ENCODE peak calls at places on chromosomes 3 and 15, in five cellular contexts. S is GM13976, Y is endothelial cell of umbilical vein, T is lung, J is uterus. H is an unnamed sample.

GRCh38 chr3:52188586-52189404 is 9.2 kb upstream of the ALAS1 start:
- DNase-seq in S (no peak), Y (no peak), T (no peak), J (no peak), H (no peak)

GRCh38 chr3:136261826-136262225 is 11.7 kb downstream of the PCCB start:
- DNase-seq in S (no peak), Y (no peak), T (no peak), J (no peak), H (no peak)

GRCh38 chr15:24879492-24879891 is 75.3 kb upstream of the SNRPN start:
- DNase-seq in S (no peak), Y (no peak), T (no peak), J (no peak), H (no peak)

GRCh38 chr3:192038726-192039125 is 577.8 kb downstream of the PYDC2 start:
- DNase-seq in S (no peak), Y (no peak), T (no peak), J (no peak), H (no peak)

GRCh38 chr15:85374831-85375230 is 5.6 kb upstream of the AKAP13 start:
- DNase-seq in S (no peak), Y (no peak), T (no peak), J (no peak), H (no peak)

GRCh38 chr3:42892807-42893206 is 13.1 kb upstream of the ZNF662 start:
- DNase-seq in S (no peak), Y (no peak), T (no peak), J (no peak), H (no peak)

GRCh38 chr3:113211370-113212154 is at the start of gene BOC:
- DNase-seq in S (peak; percentile 69), Y (peak; percentile 10), T (no peak), J (peak; percentile 72), H (peak; percentile 22)

GRCh38 chr15:51229907-51230328 is 108.5 kb downstream of the CYP19A1 start:
- DNase-seq in S (peak; percentile 45), Y (peak; percentile 37), T (no peak), J (no peak), H (peak; percentile 33)

GRCh38 chr3:56316944-56317343 is 151.3 kb downstream of the ERC2 start:
- DNase-seq in S (no peak), Y (no peak), T (no peak), J (no peak), H (no peak)

GRCh38 chr15:92908369-92909057 is 8.4 kb downstream of the CHD2 start:
- DNase-seq in S (no peak), Y (no peak), T (no peak), J (no peak), H (no peak)

GRCh38 chr15:98863983-98864382 is 143.6 kb downstream of the PGPEP1L start:
- DNase-seq in S (no peak), Y (no peak), T (no peak), J (no peak), H (no peak)

GRCh38 chr15:38389924-38390542 is 63.9 kb upstream of the FAM98B start:
- DNase-seq in S (peak; percentile 46), Y (peak; percentile 68), T (peak; percentile 61), J (peak; percentile 65), H (peak; percentile 48)

GRCh38 chr3:13628841-13629551 is 80.1 kb downstream of the FBLN2 start:
- DNase-seq in S (no peak), Y (no peak), T (no peak), J (no peak), H (no peak)

GRCh38 chr15:86540840-86541467 is 461.3 kb downstream of the AGBL1 start:
- DNase-seq in S (no peak), Y (no peak), T (peak; percentile 64), J (no peak), H (no peak)

GRCh38 chr15:86916671-86917450 is 837.2 kb downstream of the AGBL1 start:
- DNase-seq in S (no peak), Y (no peak), T (no peak), J (no peak), H (no peak)

GRCh38 chr3:64084640-64085039 is 61.3 kb upstream of the PSMD6 start:
- DNase-seq in S (no peak), Y (no peak), T (no peak), J (no peak), H (no peak)

GRCh38 chr3:123652346-123652984 is 67.6 kb upstream of the HACD2 start:
- DNase-seq in S (peak; percentile 78), Y (peak; percentile 75), T (peak; percentile 83), J (peak; percentile 86), H (peak; percentile 77)

GRCh38 chr3:107068980-107069379 is 308.3 kb upstream of the CCDC54 start:
- DNase-seq in S (peak; percentile 1), Y (peak; percentile 73), T (no peak), J (no peak), H (no peak)

GRCh38 chr15:59691194-59691805 is 2.2 kb upstream of the BNIP2 start:
- DNase-seq in S (peak; percentile 51), Y (peak; percentile 78), T (no peak), J (peak; percentile 45), H (peak; percentile 35)

GRCh38 chr3:187222801-187223200 is 25.5 kb downstream of the RTP1 start:
- DNase-seq in S (no peak), Y (no peak), T (no peak), J (no peak), H (no peak)

GRCh38 chr3:114706591-114707224 is 412.9 kb downstream of the TIGIT start:
- DNase-seq in S (peak; percentile 37), Y (peak; percentile 4), T (no peak), J (peak; percentile 16), H (peak; percentile 24)

GRCh38 chr15:68541743-68542142 is 37.0 kb upstream of the CORO2B start:
- DNase-seq in S (no peak), Y (no peak), T (no peak), J (peak; percentile 17), H (no peak)

GRCh38 chr3:61848885-61849284 is 287.5 kb downstream of the PTPRG start:
- DNase-seq in S (no peak), Y (peak; percentile 83), T (no peak), J (peak; percentile 38), H (no peak)

GRCh38 chr3:29282431-29283296 is 1.8 kb downstream of the RBMS3 start:
- DNase-seq in S (no peak), Y (peak; percentile 86), T (no peak), J (no peak), H (no peak)

GRCh38 chr15:101684384-101684783 is 32.2 kb upstream of the TM2D3 start:
- DNase-seq in S (no peak), Y (no peak), T (no peak), J (no peak), H (no peak)

GRCh38 chr3:46672349-46672695 is 21.2 kb downstream of the ALS2CL start:
- DNase-seq in S (no peak), Y (no peak), T (no peak), J (no peak), H (no peak)

GRCh38 chr3:46675843-46676567 is 17.5 kb downstream of the ALS2CL start:
- DNase-seq in S (no peak), Y (no peak), T (no peak), J (no peak), H (no peak)

GRCh38 chr3:46673151-46674030 is 20.1 kb downstream of the ALS2CL start:
- DNase-seq in S (no peak), Y (no peak), T (no peak), J (no peak), H (no peak)

GRCh38 chr3:46675426-46675825 is 18.1 kb downstream of the ALS2CL start:
- DNase-seq in S (no peak), Y (no peak), T (no peak), J (no peak), H (no peak)

GRCh38 chr3:46674031-46674592 is 19.4 kb downstream of the ALS2CL start:
- DNase-seq in S (no peak), Y (no peak), T (no peak), J (no peak), H (no peak)
- TF ChIP-seq CTCF in S (no peak), Y (peak; percentile 15), T (no peak), J (no peak), H (no peak)

GRCh38 chr15:72923304-72923703 is 129.0 kb upstream of the NEO1 start:
- DNase-seq in S (no peak), Y (no peak), T (no peak), J (no peak), H (no peak)
- TF ChIP-seq CTCF in S (no peak), Y (no peak), T (no peak), J (no peak), H (no peak)

GRCh38 chr15:39719109-39719508 is 63.5 kb downstream of the FSIP1 start:
- DNase-seq in S (no peak), Y (no peak), T (no peak), J (no peak), H (no peak)

GRCh38 chr15:39721893-39722292 is 60.7 kb downstream of the FSIP1 start:
- DNase-seq in S (no peak), Y (no peak), T (no peak), J (no peak), H (no peak)

GRCh38 chr15:39717134-39717533 is 65.5 kb downstream of the FSIP1 start:
- DNase-seq in S (no peak), Y (no peak), T (no peak), J (no peak), H (no peak)

GRCh38 chr15:39720081-39720480 is 62.6 kb downstream of the FSIP1 start:
- DNase-seq in S (no peak), Y (no peak), T (no peak), J (no peak), H (no peak)

GRCh38 chr15:39720721-39721611 is 61.7 kb downstream of the FSIP1 start:
- DNase-seq in S (no peak), Y (no peak), T (no peak), J (no peak), H (no peak)
- TF ChIP-seq CTCF in S (no peak), Y (no peak), T (no peak), J (no peak), H (no peak)

DNA sequence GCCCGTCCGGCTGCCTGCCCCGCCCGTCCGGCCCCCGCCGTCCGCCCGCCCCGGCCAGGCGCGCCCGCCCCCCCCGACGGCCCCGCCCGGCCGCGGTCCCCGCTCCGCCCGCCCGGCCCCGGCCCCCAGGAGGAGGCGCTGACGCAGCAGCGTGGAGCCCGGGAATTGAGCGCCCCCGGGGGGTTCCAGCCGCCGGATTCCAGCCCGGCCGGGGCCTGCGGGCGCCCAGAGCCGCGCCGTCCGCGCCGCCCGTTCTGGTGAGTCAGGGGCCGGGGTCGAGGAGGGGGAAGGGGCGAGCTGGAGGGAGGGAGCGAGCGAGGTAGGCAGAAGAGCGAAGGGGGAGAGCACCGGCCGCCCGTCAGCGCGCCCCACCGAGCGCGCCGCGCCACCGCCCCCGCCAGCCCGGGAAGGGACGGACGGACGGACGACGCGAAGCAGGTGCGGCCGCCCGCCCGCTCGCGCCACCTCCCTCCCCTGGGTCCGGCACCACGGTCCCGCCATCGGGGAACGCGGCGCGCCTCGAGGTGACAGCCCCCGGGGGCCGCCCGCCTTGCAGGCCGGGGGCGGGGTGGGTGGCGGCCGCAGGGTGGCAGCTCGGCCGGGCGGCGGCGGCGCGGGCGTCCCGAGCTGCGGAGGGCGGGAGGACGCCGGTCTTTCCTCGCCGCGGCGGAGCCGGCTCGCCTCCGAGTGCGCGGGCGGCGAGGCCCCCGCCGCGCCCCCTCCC is 421 bp downstream of the BAHD1 start:
- DNase-seq in S (no peak), Y (peak; percentile 31), T (no peak), J (no peak), H (no peak)
- TF ChIP-seq CTCF in S (no peak), Y (no peak), T (no peak), J (no peak), H (peak; percentile 18)